ENCODE peak calls at places on chromosomes 12 and 14, in four cellular contexts. W is bronchial epithelial cell, H is NB4, A is Peyer's patch. K is an unnamed sample.
A peak's percentile ranks its signal among the peaks of the same experiment; 100 is the strongest.

GRCh38 chr12:53577941-53578352 is 48.2 kb downstream of the ATF7 start:
- DNase-seq in H (no peak), A (no peak), W (no peak), K (no peak)

GRCh38 chr14:40317690-40318089 is 885.5 kb upstream of the FBXO33 start:
- DNase-seq in H (no peak), W (no peak), A (no peak), K (no peak)

GRCh38 chr12:9711664-9712063 is 21.2 kb downstream of the CLECL1 start:
- DNase-seq in W (no peak), A (no peak), H (no peak), K (peak; percentile 26)

GRCh38 chr12:43789941-43790340 is 16.2 kb downstream of the TWF1 start:
- DNase-seq in W (peak; percentile 15), A (no peak), H (no peak), K (no peak)

GRCh38 chr12:104747956-104748355 is 210.1 kb downstream of the SLC41A2 start:
- DNase-seq in H (no peak), W (no peak), A (no peak), K (no peak)

GRCh38 chr14:94174622-94175402 is 690 bp downstream of the PPP4R4 start:
- DNase-seq in A (no peak), W (no peak), H (peak; percentile 11), K (no peak)

GRCh38 chr12:103586132-103586531 is 941 bp upstream of the STAB2 start:
- DNase-seq in W (no peak), A (no peak), H (no peak), K (no peak)

GRCh38 chr12:15886372-15887042 is 4.3 kb downstream of the STRAP start:
- DNase-seq in H (no peak), W (no peak), A (no peak), K (no peak)

GRCh38 chr12:40597133-40597532 is 95.1 kb upstream of the CNTN1 start:
- DNase-seq in A (no peak), H (no peak), W (no peak), K (no peak)

GRCh38 chr14:72613196-72613974 is 280.5 kb downstream of the DPF3 start:
- DNase-seq in A (peak; percentile 63), W (peak; percentile 6), H (peak; percentile 52), K (peak; percentile 55)

GRCh38 chr14:52032196-52032865 is 36.5 kb downstream of the NID2 start:
- DNase-seq in W (no peak), H (no peak), A (no peak), K (peak; percentile 56)

GRCh38 chr12:90102957-90103652 is 394.5 kb upstream of the ATP2B1 start:
- DNase-seq in A (peak; percentile 52), W (peak; percentile 59), H (peak; percentile 64), K (peak; percentile 62)

GRCh38 chr12:29782285-29782820 is 1.4 kb downstream of the TMTC1 start:
- DNase-seq in H (peak; percentile 68), A (no peak), W (peak; percentile 81), K (peak; percentile 68)

GRCh38 chr12:95607642-95608041 is 56.4 kb upstream of the USP44 start:
- DNase-seq in W (no peak), H (no peak), A (no peak), K (no peak)

GRCh38 chr12:126076515-126076914 is 1011.3 kb downstream of the AACS start:
- DNase-seq in A (no peak), W (no peak), H (no peak), K (no peak)

GRCh38 chr14:56002876-56003625 is 115.2 kb upstream of the PELI2 start:
- DNase-seq in W (no peak), A (peak; percentile 49), H (no peak), K (no peak)

GRCh38 chr12:68001486-68002466 is 12.5 kb downstream of the IFNG-AS1 start:
- DNase-seq in H (peak; percentile 50), A (no peak), W (peak; percentile 26), K (peak; percentile 8)

GRCh38 chr12:79775355-79776073 is 84.8 kb upstream of the PAWR start:
- DNase-seq in H (no peak), A (no peak), W (no peak), K (peak; percentile 21)

GRCh38 chr14:90866822-90867221 is 50.6 kb upstream of the TTC7B start:
- DNase-seq in A (no peak), W (no peak), H (no peak), K (no peak)

GRCh38 chr12:131844140-131844539 is 15.9 kb downstream of the MMP17 start:
- DNase-seq in H (no peak), W (no peak), A (no peak), K (no peak)

GRCh38 chr14:91870001-91870400 is 2.7 kb upstream of the TC2N start:
- DNase-seq in A (peak; percentile 77), W (peak; percentile 72), H (no peak), K (no peak)

GRCh38 chr14:36520601-36521525 is 831 bp upstream of the NKX2-1 start:
- DNase-seq in A (no peak), W (no peak), H (peak; percentile 37), K (no peak)

GRCh38 chr14:103093856-103094405 is 594 bp upstream of the EXOC3L4 start:
- DNase-seq in W (no peak), A (no peak), H (no peak), K (no peak)

GRCh38 chr14:98945611-98946570 is 326.1 kb downstream of the BCL11B start:
- DNase-seq in W (no peak), H (no peak), A (no peak), K (no peak)

GRCh38 chr12:72499244-72499643 is 227.1 kb downstream of the TRHDE start:
- DNase-seq in H (no peak), A (no peak), W (no peak), K (no peak)

GRCh38 chr12:76226397-76226796 is 121.8 kb downstream of the BBS10 start:
- DNase-seq in H (no peak), W (peak; percentile 23), A (no peak), K (peak; percentile 70)

GRCh38 chr12:42716521-42716920 is 127.0 kb upstream of the PRICKLE1 start:
- DNase-seq in A (no peak), H (peak; percentile 83), W (no peak), K (peak; percentile 80)

GRCh38 chr12:84858796-84859195 is 53.8 kb downstream of the SLC6A15 start:
- DNase-seq in A (no peak), W (no peak), H (no peak), K (no peak)

GRCh38 chr12:96061864-96062453 is 26.6 kb upstream of the LTA4H start:
- DNase-seq in A (peak; percentile 94), H (peak; percentile 94), W (peak; percentile 78), K (peak; percentile 85)

GRCh38 chr12:122458105-122459035 is 35.9 kb upstream of the CLIP1 start:
- DNase-seq in H (no peak), W (no peak), A (peak; percentile 37), K (no peak)

GRCh38 chr12:49346659-49347306 is at the start of gene DNAJC22:
- DNase-seq in W (peak; percentile 14), A (no peak), H (peak; percentile 62), K (no peak)
- TF ChIP-seq CTCF in W (no peak), A (no peak), H (peak; percentile 6), K (no peak)

GRCh38 chr12:93702707-93703305 is 25.6 kb downstream of the CRADD start:
- DNase-seq in W (no peak), H (no peak), A (no peak), K (no peak)
- H3K4me3 ChIP-seq in W (no peak overlapping the region), H (no peak overlapping the region), A (no peak overlapping the region), K (no peak overlapping the region)

GRCh38 chr12:11868027-11868426 is 202.7 kb upstream of the BCL2L14 start:
- DNase-seq in W (no peak), A (no peak), H (no peak), K (no peak)
- TF ChIP-seq CTCF in W (no peak), A (no peak), H (no peak), K (no peak)

DNA sequence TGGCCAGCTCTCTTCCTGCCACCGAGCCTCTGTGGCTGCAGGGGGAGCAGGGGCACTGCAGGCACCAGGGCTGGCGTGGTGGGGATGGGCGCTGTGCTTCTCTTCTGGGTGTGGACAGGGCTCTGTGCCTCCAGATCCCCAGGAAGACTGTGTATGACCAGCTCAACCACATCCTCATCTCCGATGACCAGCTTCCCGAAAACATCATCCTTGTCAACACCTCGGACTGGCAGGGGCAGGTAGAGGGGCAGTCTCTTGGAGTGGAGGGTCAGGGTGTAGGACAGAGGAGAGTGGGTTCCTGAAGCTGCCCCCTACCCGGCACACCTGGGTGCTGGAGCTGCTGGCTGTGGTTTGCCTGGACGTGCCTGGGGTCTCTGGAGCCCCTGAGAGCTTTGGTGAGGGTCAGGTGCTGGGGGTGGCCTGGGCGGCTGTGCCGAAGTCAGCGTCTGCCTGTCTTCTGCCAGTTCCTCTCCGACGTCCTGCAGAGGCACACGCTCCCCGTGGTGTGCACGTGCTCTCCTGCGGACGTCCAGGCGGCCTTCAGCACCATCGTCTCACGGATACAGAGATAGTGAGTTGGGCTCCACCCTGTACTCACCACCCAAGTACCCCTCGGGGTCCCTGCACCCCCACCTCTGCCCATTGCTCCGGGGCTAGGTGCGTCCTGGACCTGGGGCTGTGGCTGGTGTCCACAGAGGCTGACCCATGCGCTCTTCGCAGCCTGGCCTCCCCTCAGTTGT is 15.8 kb upstream of the TEX22 start:
- DNase-seq in H (no peak), A (no peak), W (no peak), K (no peak)
- H3K4me3 ChIP-seq in H (no peak overlapping the region), A (no peak overlapping the region), W (no peak overlapping the region), K (no peak overlapping the region)

GRCh38 chr14:85106491-85106890 is 423.5 kb upstream of the FLRT2 start:
- DNase-seq in A (no peak), H (no peak), W (no peak), K (no peak)

DNA sequence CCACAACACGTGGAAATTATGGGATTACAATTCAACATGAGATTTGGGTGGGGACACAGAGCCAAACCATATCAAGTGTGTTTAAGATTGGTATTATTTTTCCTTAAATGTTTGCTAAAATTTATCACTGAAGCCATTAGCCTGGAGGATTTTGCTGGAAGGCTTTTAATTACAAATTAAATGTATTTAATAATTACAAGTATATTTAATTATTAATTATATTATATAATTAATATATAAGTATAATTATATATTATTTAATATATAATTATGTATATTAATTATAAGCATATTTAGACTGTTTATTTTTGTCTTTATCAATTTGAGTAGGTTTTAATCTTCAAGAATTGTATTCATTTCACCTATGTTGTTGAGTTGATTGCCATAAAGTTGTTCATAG is 427.4 kb upstream of the FLRT2 start:
- DNase-seq in A (no peak), W (no peak), H (no peak), K (no peak)
- TF ChIP-seq CTCF in A (no peak), W (no peak), H (no peak), K (no peak)

DNA sequence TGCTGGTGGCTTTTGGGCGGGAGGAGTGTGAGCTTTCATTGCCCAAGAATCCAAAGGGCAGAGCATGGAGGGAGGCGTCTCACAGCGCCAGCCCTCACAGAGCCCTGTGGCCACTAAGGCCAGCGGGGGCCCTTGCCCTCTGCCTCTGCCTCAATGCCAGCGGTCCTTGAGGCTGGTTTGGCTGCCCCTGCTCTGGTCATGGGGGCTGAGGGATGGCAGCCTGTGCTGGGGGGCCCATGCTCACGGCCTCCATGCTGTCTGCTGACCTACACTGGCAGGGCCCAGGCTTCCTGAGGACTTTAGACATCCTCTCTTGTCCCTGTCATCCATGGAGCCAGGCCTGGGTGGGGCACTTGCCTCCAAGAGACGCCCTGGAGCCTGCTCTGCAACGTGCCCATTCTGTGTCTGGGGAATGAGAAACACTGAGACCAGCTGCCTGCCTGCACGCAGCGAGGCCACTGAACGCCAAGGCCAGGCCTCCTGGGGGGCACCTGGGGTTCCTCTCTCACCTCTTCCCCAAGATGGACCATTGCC is 143.4 kb downstream of the KIF26A start:
- DNase-seq in H (no peak), A (peak; percentile 45), W (no peak), K (no peak)
- H3K4me3 ChIP-seq in H (no peak overlapping the region), A (no peak overlapping the region), W (no peak overlapping the region), K (no peak overlapping the region)

GRCh38 chr12:119802472-119802871 is 74.6 kb downstream of the CIT start:
- DNase-seq in H (no peak), A (no peak), W (no peak), K (peak; percentile 67)
- TF ChIP-seq CTCF in H (no peak), A (no peak), W (no peak), K (no peak)